ENCODE peak calls at places on chromosomes 13 and 19, in seven cellular contexts. I is GM12878, Y is fibroblast of lung, S is GM23248, L is astrocyte, F is neural progenitor cell, D is mammary epithelial cell. V is an unnamed sample.
A peak's percentile ranks its signal among the peaks of the same experiment; 100 is the strongest.

GRCh38 chr19:8831832-8832131 is 322 bp downstream of the ZNF558 start:
- DNase-seq in D (no peak), F (no peak), Y (no peak), I (no peak), S (no peak), L (no peak), V (no peak)

GRCh38 chr19:42272535-42272897 is 3.5 kb downstream of the CIC start:
- DNase-seq in L (no peak), F (no peak), S (no peak), I (no peak), D (no peak), Y (no peak), V (no peak)

GRCh38 chr19:39347332-39348227 is 5.4 kb downstream of the SAMD4B start:
- DNase-seq in L (peak; percentile 49), Y (no peak), S (peak; percentile 68), F (no peak), D (no peak), I (no peak), V (no peak)

GRCh38 chr19:12670159-12670928 is 3.7 kb downstream of the WDR83 start:
- DNase-seq in I (no peak), L (no peak), Y (no peak), D (no peak), F (no peak), S (no peak), V (no peak)

GRCh38 chr19:45144431-45145269 is 16.1 kb downstream of the NKPD1 start:
- DNase-seq in L (no peak), F (no peak), D (no peak), I (no peak), Y (no peak), S (no peak), V (no peak)

GRCh38 chr13:32846020-32846451 is 170.2 kb upstream of the KL start:
- DNase-seq in I (no peak), Y (no peak), S (no peak), L (no peak), F (no peak), D (no peak), V (no peak)

GRCh38 chr13:101661839-101662238 is 209.4 kb downstream of the ITGBL1 start:
- DNase-seq in L (peak; percentile 21), Y (no peak), F (peak; percentile 8), I (no peak), D (no peak), S (peak; percentile 41), V (no peak)

GRCh38 chr13:72842991-72843390 is 61.1 kb downstream of the PIBF1 start:
- DNase-seq in Y (no peak), D (peak; percentile 3), I (no peak), S (no peak), F (no peak), L (no peak), V (no peak)

GRCh38 chr19:670609-671075 is 5.5 kb upstream of the FSTL3 start:
- DNase-seq in I (no peak), D (no peak), F (no peak), L (no peak), Y (no peak), S (peak; percentile 23), V (no peak)

GRCh38 chr19:54030895-54031586 is 32.7 kb downstream of the VSTM1 start:
- DNase-seq in S (peak; percentile 50), D (no peak), F (no peak), L (no peak), I (no peak), Y (peak; percentile 30), V (no peak)

GRCh38 chr13:91123456-91124127 is 223.9 kb upstream of the MIR17HG start:
- DNase-seq in L (peak; percentile 3), S (no peak), D (no peak), Y (no peak), F (no peak), I (no peak), V (no peak)

GRCh38 chr13:99406799-99407201 is 94.5 kb upstream of the TM9SF2 start:
- DNase-seq in D (no peak), L (no peak), F (no peak), S (no peak), I (no peak), Y (peak; percentile 11), V (no peak)

GRCh38 chr13:66967825-66968597 is 262.1 kb downstream of the PCDH9 start:
- DNase-seq in Y (no peak), L (no peak), D (no peak), F (no peak), S (no peak), I (no peak), V (no peak)

GRCh38 chr13:26950968-26951367 is 190.4 kb upstream of the GPR12 start:
- DNase-seq in I (no peak), S (no peak), F (no peak), Y (no peak), L (no peak), D (no peak), V (no peak)

GRCh38 chr13:28819748-28820098 is 416 bp upstream of the MTUS2 start:
- DNase-seq in F (peak; percentile 94), I (no peak), D (no peak), S (peak; percentile 64), Y (peak; percentile 8), L (peak; percentile 12), V (peak; percentile 86)

DNA sequence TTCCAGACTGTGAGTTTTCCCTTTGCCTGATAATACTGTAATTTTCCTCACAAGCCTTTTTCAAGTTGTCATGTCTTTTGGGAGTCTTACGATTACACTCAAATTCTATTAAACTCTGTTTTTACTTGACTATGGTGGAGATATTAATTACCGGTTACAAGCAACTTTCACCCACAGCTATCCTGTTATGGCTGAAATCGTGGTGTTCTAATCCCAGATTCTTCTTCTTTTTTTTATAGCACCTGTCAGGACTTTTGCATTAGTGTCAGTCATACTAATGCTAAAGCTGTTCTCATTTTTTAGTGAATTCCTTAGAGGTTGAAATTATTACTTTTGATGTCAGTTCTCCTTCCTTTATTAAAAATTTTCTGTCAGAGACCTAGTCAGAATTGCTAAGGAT is 187.8 kb upstream of the CSNK1A1L start:
- DNase-seq in S (no peak), Y (no peak), L (no peak), F (no peak), I (no peak), D (no peak), V (no peak)
- TF ChIP-seq EZH2 in S (no peak), Y (no peak), L (no peak), F (no peak), I (no peak), D (no peak), V (no peak)

GRCh38 chr13:102724923-102725322 is 30.1 kb upstream of the METTL21C start:
- DNase-seq in L (peak; percentile 3), I (no peak), F (no peak), Y (peak; percentile 65), S (peak; percentile 80), D (peak; percentile 93), V (peak; percentile 22)

GRCh38 chr13:102726430-102726829 is 31.6 kb upstream of the METTL21C start:
- DNase-seq in S (no peak), L (no peak), Y (no peak), F (no peak), D (peak; percentile 39), I (no peak), V (no peak)

GRCh38 chr13:102729560-102730275 is 34.9 kb upstream of the METTL21C start:
- DNase-seq in D (peak; percentile 85), F (no peak), I (no peak), Y (peak; percentile 92), S (peak; percentile 58), L (peak; percentile 60), V (no peak)
- H3K4me2 ChIP-seq in D (peak overlapping the region; percentile 45), F (no peak overlapping the region), I (no peak overlapping the region), Y (peak overlapping the region; percentile 67), S (no peak overlapping the region), L (peak overlapping the region; percentile 67), V (no peak overlapping the region)

GRCh38 chr19:7787141-7787540 is 24.1 kb downstream of the CLEC4M start:
- DNase-seq in F (no peak), L (no peak), I (no peak), S (no peak), Y (no peak), D (no peak), V (no peak)

GRCh38 chr19:7788178-7788932 is 25.3 kb downstream of the CLEC4M start:
- DNase-seq in D (no peak), L (no peak), F (peak; percentile 62), S (no peak), Y (no peak), I (no peak), V (no peak)

GRCh38 chr19:7789447-7789846 is 26.4 kb downstream of the CLEC4M start:
- DNase-seq in I (no peak), S (no peak), Y (no peak), D (no peak), F (peak; percentile 39), L (no peak), V (no peak)

GRCh38 chr19:7788933-7789323 is 25.9 kb downstream of the CLEC4M start:
- DNase-seq in L (no peak), S (no peak), Y (no peak), D (no peak), I (no peak), F (no peak), V (no peak)

DNA sequence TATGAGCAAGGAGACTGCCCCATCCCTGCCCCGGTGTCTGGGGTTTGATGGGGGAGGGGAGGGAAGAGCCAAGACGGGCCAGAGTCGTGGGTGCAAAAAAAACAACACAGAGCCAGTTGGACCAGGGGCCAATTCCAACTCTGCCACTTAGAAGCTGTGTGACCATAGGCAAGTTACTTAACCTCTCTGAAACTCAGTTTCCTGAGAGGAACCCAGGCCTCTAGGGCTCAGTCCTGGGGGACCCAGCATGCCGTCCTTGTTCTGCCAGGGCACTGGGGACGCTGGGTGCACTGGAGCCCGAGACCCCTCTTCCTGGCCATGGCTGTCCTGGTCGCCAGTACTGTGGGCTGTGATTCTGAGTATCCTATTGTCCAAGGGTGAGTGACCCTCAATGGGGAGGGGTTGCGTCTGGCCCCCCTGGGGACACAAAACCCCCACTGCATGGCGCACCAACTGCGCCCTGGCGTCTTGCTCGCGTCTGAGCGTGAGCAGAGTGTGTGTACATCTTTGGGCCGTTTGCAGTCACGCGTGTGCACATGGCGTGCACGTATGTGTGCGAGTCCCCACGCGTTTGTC is 24.6 kb downstream of the CLEC4M start:
- DNase-seq in S (no peak), I (no peak), L (no peak), F (no peak), Y (no peak), D (no peak), V (no peak)
- TF ChIP-seq EZH2 in S (no peak), I (no peak), L (no peak), F (peak; percentile 67), Y (peak; percentile 58), D (no peak), V (no peak)

DNA sequence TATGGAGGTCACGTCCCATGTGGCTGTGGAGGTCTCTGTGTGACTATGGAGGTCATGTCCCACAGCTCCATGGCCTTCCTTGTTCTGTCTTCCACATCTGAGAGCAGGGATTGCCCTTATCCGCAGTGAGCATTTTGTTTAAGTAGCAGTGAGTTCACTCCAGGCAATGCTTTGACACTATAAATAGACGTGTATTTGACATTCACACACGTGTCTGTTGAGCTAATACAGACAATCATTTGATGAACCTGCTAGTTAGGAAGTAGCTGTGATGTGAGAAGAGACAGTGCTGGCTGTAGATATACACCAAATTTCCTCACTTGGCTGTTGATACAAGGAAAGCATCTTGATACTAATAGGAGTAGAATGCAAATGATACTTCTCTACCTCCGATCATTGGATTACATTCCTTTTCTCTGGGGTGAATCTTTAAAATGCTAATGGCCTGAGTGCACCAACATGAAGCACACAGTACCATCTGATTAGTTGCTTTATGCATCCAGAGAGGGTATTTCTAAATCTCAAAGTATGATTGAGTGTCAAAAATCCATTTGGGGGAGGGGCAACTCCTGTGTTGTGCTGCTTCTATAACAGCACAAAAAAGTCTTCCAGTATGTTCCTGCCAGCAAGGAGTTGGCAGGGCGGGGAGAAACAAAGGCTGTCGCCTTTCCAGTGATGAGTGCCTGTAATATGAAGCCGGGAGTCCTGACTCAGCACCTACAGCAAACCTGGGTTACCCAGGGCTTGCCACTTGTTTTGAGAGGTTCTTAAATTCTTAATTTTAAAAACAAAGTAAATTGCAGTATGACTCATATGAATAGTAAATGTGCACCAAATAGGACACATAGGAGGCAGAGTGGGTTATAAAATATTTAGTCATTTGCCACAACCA is 7.0 kb downstream of the CUL4A start:
- DNase-seq in Y (peak; percentile 70), S (peak; percentile 85), I (no peak), L (peak; percentile 78), D (peak; percentile 72), F (peak; percentile 61), V (peak; percentile 54)
- H3K4me2 ChIP-seq in Y (peak overlapping the region; percentile 69), S (peak overlapping the region; percentile 72), I (no peak overlapping the region), L (peak overlapping the region; percentile 76), D (peak overlapping the region; percentile 47), F (peak overlapping the region; percentile 70), V (peak overlapping the region; percentile 21)

V was measured in hepatocyte.